ENCODE peak calls at places on chromosomes 5 and 9, in four cellular contexts. N is uterus, X is breast epithelium, A is T-cell. H is an unnamed sample.

GRCh38 chr9:16532681-16533450 is 337.6 kb downstream of the BNC2 start:
- DNase-seq in N (no peak), X (no peak), A (no peak), H (peak)

GRCh38 chr9:5799314-5799713 is 33.6 kb downstream of the ERMP1 start:
- DNase-seq in X (no peak), N (no peak), A (no peak), H (peak)

GRCh38 chr9:133948138-133948537 is 44.0 kb downstream of the VAV2 start:
- DNase-seq in X (no peak), A (no peak), N (no peak), H (no peak)

GRCh38 chr5:83428126-83428525 is 43.4 kb upstream of the VCAN start:
- DNase-seq in X (no peak), N (no peak), A (no peak), H (no peak)

GRCh38 chr9:135501261-135502167 is 1.0 kb downstream of the MRPS2 start:
- DNase-seq in X (no peak), N (no peak), A (no peak), H (no peak)

GRCh38 chr9:120891255-120891954 is 14.4 kb upstream of the PHF19 start:
- DNase-seq in A (peak), X (no peak), N (no peak), H (no peak)

GRCh38 chr5:66860199-66860975 is 264.2 kb downstream of the MAST4 start:
- DNase-seq in A (no peak), N (no peak), X (no peak), H (no peak)

GRCh38 chr9:130110596-130111021 is 56.9 kb downstream of the GPR107 start:
- DNase-seq in X (no peak), A (no peak), N (peak), H (peak)

GRCh38 chr5:74552101-74552500 is 88.4 kb downstream of the ENC1 start:
- DNase-seq in X (no peak), A (no peak), N (no peak), H (no peak)

GRCh38 chr5:161190086-161190485 is 338.1 kb upstream of the ATP10B start:
- DNase-seq in A (no peak), N (no peak), X (no peak), H (peak)

GRCh38 chr9:137294091-137294683 is 7.9 kb downstream of the NRARP start:
- DNase-seq in N (no peak), X (no peak), A (no peak), H (peak)

GRCh38 chr9:33102551-33103210 is 26.2 kb upstream of the SMU1 start:
- DNase-seq in A (no peak), N (no peak), X (no peak), H (peak)

GRCh38 chr5:33713087-33713486 is 178.7 kb downstream of the ADAMTS12 start:
- DNase-seq in X (no peak), A (no peak), N (no peak), H (no peak)

GRCh38 chr5:62112689-62113220 is 193.3 kb upstream of the KIF2A start:
- DNase-seq in X (no peak), N (no peak), A (no peak), H (peak)

GRCh38 chr5:75055727-75056144 is 3.4 kb upstream of the GCNT4 start:
- DNase-seq in A (no peak), X (no peak), N (no peak), H (peak)

GRCh38 chr9:14400658-14400995 is 86.7 kb upstream of the NFIB start:
- DNase-seq in X (no peak), A (no peak), N (peak), H (peak)